ENCODE peak calls at places on chromosomes 5 and 9, in four cellular contexts. P, F, E and I are unnamed samples. For H3K36me3, the result is how much of the 10 kb centered on the place peaks cover.

GRCh38 chr5:62606878-62607277 is 28.3 kb downstream of the LRRC70 start:
- DNase-seq in P (no peak), E (peak), F (no peak), I (no peak)

GRCh38 chr5:13985736-13986418 is 41.4 kb upstream of the DNAH5 start:
- DNase-seq in F (no peak), P (no peak), E (peak), I (no peak)

GRCh38 chr5:178145965-178146820 is 7.5 kb downstream of the NHP2 start:
- DNase-seq in F (peak), E (peak), P (peak), I (peak)

GRCh38 chr9:117523531-117524153 is 108.8 kb upstream of the ASTN2 start:
- DNase-seq in P (no peak), E (no peak), F (no peak), I (no peak)

GRCh38 chr5:53879708-53880356 is 319.4 kb downstream of the NDUFS4 start:
- DNase-seq in E (no peak), P (no peak), F (no peak), I (no peak)

GRCh38 chr9:37902804-37903580 is 935 bp downstream of the SLC25A51 start:
- DNase-seq in E (peak), F (no peak), P (no peak), I (no peak)

GRCh38 chr5:171946382-171946781 is 60.1 kb downstream of the FBXW11 start:
- DNase-seq in P (no peak), F (no peak), E (no peak), I (peak)

GRCh38 chr9:135341612-135342169 is 137.9 kb upstream of the PPP1R26 start:
- DNase-seq in F (peak), P (no peak), E (no peak), I (no peak)

GRCh38 chr9:136784249-136784996 is 6.7 kb upstream of the TMEM141 start:
- DNase-seq in P (peak), F (no peak), E (peak), I (no peak)

GRCh38 chr5:179802207-179802883 is 4.3 kb downstream of the MGAT4B start:
- DNase-seq in P (no peak), F (peak), E (no peak), I (no peak)

GRCh38 chr5:142455856-142456255 is 131.0 kb upstream of the SPRY4 start:
- DNase-seq in F (no peak), P (no peak), E (no peak), I (no peak)

GRCh38 chr9:121331549-121331948 is 38.5 kb downstream of the STOM start:
- DNase-seq in P (no peak), F (no peak), E (peak), I (no peak)

GRCh38 chr5:140570488-140570887 is 5.9 kb downstream of the SLC35A4 start:
- DNase-seq in P (no peak), F (no peak), E (no peak), I (no peak)

GRCh38 chr5:53560506-53561191 is at the start of gene NDUFS4:
- DNase-seq in F (peak), P (peak), E (peak), I (peak)

GRCh38 chr9:131562032-131562959 is 17.0 kb downstream of the PRRT1B start:
- DNase-seq in E (no peak), F (peak), P (no peak), I (peak)

GRCh38 chr9:77561321-77562020 is 86.7 kb downstream of the GNA14 start:
- DNase-seq in F (no peak), P (no peak), E (no peak), I (no peak)

GRCh38 chr9:115117999-115118470 is at the start of gene TNC:
- DNase-seq in P (peak), F (peak), E (peak), I (peak)

GRCh38 chr9:115115924-115116323 is 2.0 kb downstream of the TNC start:
- DNase-seq in E (peak), F (no peak), P (no peak), I (no peak)

GRCh38 chr9:115118471-115119156 is 657 bp upstream of the TNC start:
- DNase-seq in P (peak), F (peak), E (peak), I (peak)

GRCh38 chr9:115115117-115115880 is 2.7 kb downstream of the TNC start:
- DNase-seq in F (no peak), P (no peak), E (peak), I (no peak)

DNA sequence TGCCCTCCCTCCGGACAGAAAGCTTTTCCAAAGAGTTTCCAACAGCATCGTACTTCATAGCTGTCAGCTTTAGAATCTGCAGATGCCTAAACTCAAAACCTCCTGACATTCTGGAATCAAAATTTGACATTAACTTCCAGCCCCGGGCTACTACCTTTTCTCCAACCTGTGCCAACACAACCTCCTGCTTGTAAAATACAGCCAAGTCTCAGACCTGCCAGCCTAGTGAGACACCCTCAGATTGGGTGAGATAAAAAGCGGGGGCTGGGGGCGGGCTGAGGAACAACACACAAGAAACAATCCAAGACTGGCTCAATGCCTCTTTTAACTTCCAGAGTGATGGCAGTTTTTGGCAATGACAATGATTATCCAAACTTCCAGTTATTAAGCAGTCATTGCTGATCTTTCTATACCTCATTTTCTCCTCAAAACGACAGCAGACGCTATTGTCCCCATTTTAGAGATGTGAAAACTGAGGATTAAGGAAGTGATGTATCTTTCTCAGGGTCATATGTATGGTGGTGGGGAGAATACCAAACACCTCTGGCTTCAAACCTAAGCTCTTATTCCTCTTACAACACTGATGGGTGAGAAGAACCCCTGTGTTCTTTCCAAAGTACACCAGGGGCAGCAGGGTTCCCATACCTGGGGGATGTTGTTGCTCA is 1.2 kb downstream of the TNC start:
- DNase-seq in F (no peak), P (no peak), E (no peak), I (no peak)
- H3K4me3 ChIP-seq in F (peak), P (peak), E (peak), I (peak)

GRCh38 chr5:77030097-77031071 is at the start of gene AGGF1:
- DNase-seq in P (peak), E (peak), F (peak), I (no peak)
- H3K9ac ChIP-seq in P (peak), E (peak), F (peak), I (no peak)

GRCh38 chr9:125343518-125344284 is 82.1 kb downstream of the GAPVD1 start:
- DNase-seq in F (peak), E (peak), P (peak), I (peak)

GRCh38 chr9:125341566-125341965 is 79.9 kb downstream of the GAPVD1 start:
- DNase-seq in E (peak), F (no peak), P (no peak), I (no peak)

GRCh38 chr9:125346351-125346750 is 84.7 kb downstream of the GAPVD1 start:
- DNase-seq in E (no peak), P (no peak), F (no peak), I (no peak)
- H3K36me3 ChIP-seq in E (half or more), P (under half), F (half or more), I (half or more)

GRCh38 chr5:159928122-159928960 is 12.1 kb downstream of the ADRA1B start:
- DNase-seq in F (no peak), E (peak), P (no peak), I (no peak)
- H3K4me3 ChIP-seq in F (no peak), E (peak), P (no peak), I (no peak)

DNA sequence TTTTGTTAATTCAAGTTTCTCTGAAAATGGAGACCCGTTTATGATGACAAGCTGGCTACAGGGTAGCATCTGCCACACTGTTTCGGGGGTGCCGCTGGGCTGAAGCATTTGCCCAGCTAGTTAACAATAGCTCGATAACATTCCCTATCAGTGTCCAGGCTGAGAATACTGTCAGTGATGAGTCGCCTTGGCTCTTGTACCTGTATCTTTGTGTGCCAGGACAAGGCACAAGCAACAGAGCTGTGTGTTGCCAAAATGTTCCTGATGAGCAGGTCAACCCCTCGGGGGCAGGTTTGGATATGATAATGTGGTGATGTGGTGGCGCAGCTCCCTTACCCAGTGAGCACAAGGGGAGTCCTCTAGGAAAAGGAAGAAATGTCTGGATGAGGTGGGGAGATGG is 7.0 kb downstream of the TGFBI start:
- DNase-seq in P (no peak), E (no peak), F (peak), I (no peak)
- H3K9ac ChIP-seq in P (no peak), E (no peak), F (no peak), I (no peak)

GRCh38 chr5:151029856-151030336 is 9.5 kb downstream of the GPX3 start:
- DNase-seq in P (no peak), F (no peak), E (no peak), I (no peak)

GRCh38 chr5:151029179-151029855 is 8.9 kb downstream of the GPX3 start:
- DNase-seq in F (no peak), P (no peak), E (no peak), I (no peak)

GRCh38 chr5:151026674-151027073 is 6.3 kb downstream of the GPX3 start:
- DNase-seq in E (no peak), F (no peak), P (no peak), I (no peak)

GRCh38 chr5:151028717-151029116 is 8.3 kb downstream of the GPX3 start:
- DNase-seq in P (no peak), F (no peak), E (no peak), I (no peak)

DNA sequence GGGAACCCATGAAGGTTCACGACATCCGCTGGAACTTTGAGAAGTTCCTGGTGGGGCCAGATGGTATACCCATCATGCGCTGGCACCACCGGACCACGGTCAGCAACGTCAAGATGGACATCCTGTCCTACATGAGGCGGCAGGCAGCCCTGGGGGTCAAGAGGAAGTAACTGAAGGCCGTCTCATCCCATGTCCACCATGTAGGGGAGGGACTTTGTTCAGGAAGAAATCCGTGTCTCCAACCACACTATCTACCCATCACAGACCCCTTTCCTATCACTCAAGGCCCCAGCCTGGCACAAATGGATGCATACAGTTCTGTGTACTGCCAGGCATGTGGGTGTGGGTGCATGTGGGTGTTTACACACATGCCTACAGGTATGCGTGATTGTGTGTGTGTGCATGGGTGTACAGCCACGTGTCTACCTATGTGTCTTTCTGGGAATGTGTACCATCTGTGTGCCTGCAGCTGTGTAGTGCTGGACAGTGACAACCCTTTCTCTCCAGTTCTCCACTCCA is 7.6 kb downstream of the GPX3 start:
- DNase-seq in P (no peak), F (no peak), E (no peak), I (no peak)
- H3K36me3 ChIP-seq in P (under half), F (under half), E (half or more), I (half or more)

GRCh38 chr5:126069329-126069728 is 353.9 kb upstream of the GRAMD2B start:
- DNase-seq in E (no peak), P (no peak), F (no peak), I (no peak)

GRCh38 chr5:126070481-126070880 is 352.7 kb upstream of the GRAMD2B start:
- DNase-seq in P (no peak), F (no peak), E (no peak), I (no peak)

GRCh38 chr5:126067404-126067803 is 355.8 kb upstream of the GRAMD2B start:
- DNase-seq in F (no peak), E (no peak), P (no peak), I (no peak)

GRCh38 chr5:126065061-126065460 is 358.1 kb upstream of the GRAMD2B start:
- DNase-seq in F (no peak), E (no peak), P (no peak), I (no peak)

GRCh38 chr5:126066795-126067321 is 356.4 kb upstream of the GRAMD2B start:
- DNase-seq in E (no peak), F (no peak), P (no peak), I (no peak)
- H3K4me3 ChIP-seq in E (no peak), F (no peak), P (no peak), I (no peak)